ENCODE peak calls at places on chromosomes 11 and 22, in eight cellular contexts. One of them, this sample, is unnamed.

GRCh38 chr11:117316197-117316961 is at the start of gene BACE1:
- DNase-seq in fibroblast of lung: peak; percentile 88
- DNase-seq in body of pancreas: peak; percentile 89
- DNase-seq in transverse colon: peak; percentile 68
- DNase-seq in CD4-positive, alpha-beta memory T cell: no peak
- DNase-seq in neuronal stem cell: peak; percentile 83
- DNase-seq in CD8-positive, alpha-beta T cell: no peak
- DNase-seq in stomach: peak; percentile 77
- DNase-seq in this sample: peak; percentile 96

GRCh38 chr11:33733978-33734377 is 2.2 kb downstream of the CD59 start:
- DNase-seq in fibroblast of lung: no peak
- DNase-seq in body of pancreas: no peak
- DNase-seq in transverse colon: no peak
- DNase-seq in CD4-positive, alpha-beta memory T cell: no peak
- DNase-seq in neuronal stem cell: no peak
- DNase-seq in CD8-positive, alpha-beta T cell: no peak
- DNase-seq in stomach: no peak
- DNase-seq in this sample: no peak

GRCh38 chr22:20783844-20784723 is 10.2 kb downstream of the SERPIND1 start:
- DNase-seq in fibroblast of lung: peak; percentile 72
- DNase-seq in body of pancreas: peak; percentile 31
- DNase-seq in transverse colon: peak; percentile 31
- DNase-seq in CD4-positive, alpha-beta memory T cell: peak; percentile 61
- DNase-seq in neuronal stem cell: peak; percentile 35
- DNase-seq in CD8-positive, alpha-beta T cell: peak; percentile 44
- DNase-seq in stomach: no peak
- DNase-seq in this sample: peak; percentile 58

GRCh38 chr11:86182976-86183584 is 61.5 kb upstream of the EED start:
- DNase-seq in fibroblast of lung: no peak
- DNase-seq in body of pancreas: no peak
- DNase-seq in transverse colon: peak; percentile 80
- DNase-seq in CD4-positive, alpha-beta memory T cell: peak; percentile 55
- DNase-seq in neuronal stem cell: no peak
- DNase-seq in CD8-positive, alpha-beta T cell: peak; percentile 57
- DNase-seq in stomach: peak; percentile 74
- DNase-seq in this sample: no peak

GRCh38 chr22:49514656-49515055 is 313.0 kb downstream of the BRD1 start:
- DNase-seq in fibroblast of lung: no peak
- DNase-seq in body of pancreas: no peak
- DNase-seq in transverse colon: no peak
- DNase-seq in CD4-positive, alpha-beta memory T cell: no peak
- DNase-seq in neuronal stem cell: peak; percentile 44
- DNase-seq in CD8-positive, alpha-beta T cell: no peak
- DNase-seq in stomach: peak; percentile 7
- DNase-seq in this sample: no peak

GRCh38 chr22:33807465-33807864 is 112.8 kb downstream of the LARGE1 start:
- DNase-seq in fibroblast of lung: peak; percentile 33
- DNase-seq in body of pancreas: no peak
- DNase-seq in transverse colon: no peak
- DNase-seq in CD4-positive, alpha-beta memory T cell: no peak
- DNase-seq in neuronal stem cell: no peak
- DNase-seq in CD8-positive, alpha-beta T cell: no peak
- DNase-seq in stomach: no peak
- DNase-seq in this sample: no peak

GRCh38 chr11:77418981-77419592 is 54.8 kb downstream of the PAK1 start:
- DNase-seq in fibroblast of lung: peak; percentile 56
- DNase-seq in body of pancreas: no peak
- DNase-seq in transverse colon: no peak
- DNase-seq in CD4-positive, alpha-beta memory T cell: no peak
- DNase-seq in neuronal stem cell: no peak
- DNase-seq in CD8-positive, alpha-beta T cell: no peak
- DNase-seq in stomach: no peak
- DNase-seq in this sample: no peak

GRCh38 chr11:78318733-78319132 is 98.9 kb downstream of the GAB2 start:
- DNase-seq in fibroblast of lung: no peak
- DNase-seq in body of pancreas: no peak
- DNase-seq in transverse colon: no peak
- DNase-seq in CD4-positive, alpha-beta memory T cell: no peak
- DNase-seq in neuronal stem cell: peak; percentile 20
- DNase-seq in CD8-positive, alpha-beta T cell: no peak
- DNase-seq in stomach: no peak
- DNase-seq in this sample: no peak

GRCh38 chr22:48660104-48660794 is 1167.4 kb downstream of the BRD1 start:
- DNase-seq in fibroblast of lung: no peak
- DNase-seq in body of pancreas: no peak
- DNase-seq in transverse colon: no peak
- DNase-seq in CD4-positive, alpha-beta memory T cell: no peak
- DNase-seq in neuronal stem cell: no peak
- DNase-seq in CD8-positive, alpha-beta T cell: no peak
- DNase-seq in stomach: no peak
- DNase-seq in this sample: no peak

GRCh38 chr11:16180868-16181267 is 175.5 kb downstream of the SOX6 start:
- DNase-seq in fibroblast of lung: no peak
- DNase-seq in body of pancreas: no peak
- DNase-seq in transverse colon: no peak
- DNase-seq in CD4-positive, alpha-beta memory T cell: no peak
- DNase-seq in neuronal stem cell: no peak
- DNase-seq in CD8-positive, alpha-beta T cell: no peak
- DNase-seq in stomach: no peak
- DNase-seq in this sample: no peak

GRCh38 chr22:18024276-18024939 is at the start of gene MICAL3:
- DNase-seq in fibroblast of lung: peak; percentile 65
- DNase-seq in body of pancreas: peak; percentile 66
- DNase-seq in transverse colon: peak; percentile 75
- DNase-seq in CD4-positive, alpha-beta memory T cell: peak; percentile 46
- DNase-seq in neuronal stem cell: peak; percentile 54
- DNase-seq in CD8-positive, alpha-beta T cell: peak; percentile 52
- DNase-seq in stomach: peak; percentile 69
- DNase-seq in this sample: peak; percentile 60

GRCh38 chr11:102292951-102293350 is 24.3 kb upstream of the BIRC3 start:
- DNase-seq in fibroblast of lung: no peak
- DNase-seq in body of pancreas: no peak
- DNase-seq in transverse colon: no peak
- DNase-seq in CD4-positive, alpha-beta memory T cell: no peak
- DNase-seq in neuronal stem cell: no peak
- DNase-seq in CD8-positive, alpha-beta T cell: no peak
- DNase-seq in stomach: no peak
- DNase-seq in this sample: no peak

GRCh38 chr11:126467046-126467370 is 111.5 kb downstream of the ST3GAL4 start:
- DNase-seq in fibroblast of lung: no peak
- DNase-seq in body of pancreas: no peak
- DNase-seq in transverse colon: no peak
- DNase-seq in CD4-positive, alpha-beta memory T cell: no peak
- DNase-seq in neuronal stem cell: no peak
- DNase-seq in CD8-positive, alpha-beta T cell: no peak
- DNase-seq in stomach: no peak
- DNase-seq in this sample: no peak

GRCh38 chr22:43811777-43812148 is 342 bp downstream of the EFCAB6 start:
- DNase-seq in fibroblast of lung: peak; percentile 56
- DNase-seq in body of pancreas: no peak
- DNase-seq in transverse colon: peak; percentile 13
- DNase-seq in CD4-positive, alpha-beta memory T cell: peak; percentile 40
- DNase-seq in neuronal stem cell: no peak
- DNase-seq in CD8-positive, alpha-beta T cell: no peak
- DNase-seq in stomach: no peak
- DNase-seq in this sample: no peak

GRCh38 chr22:42324566-42324965 is 54.1 kb upstream of the TCF20 start:
- DNase-seq in fibroblast of lung: no peak
- DNase-seq in body of pancreas: no peak
- DNase-seq in transverse colon: no peak
- DNase-seq in CD4-positive, alpha-beta memory T cell: no peak
- DNase-seq in neuronal stem cell: no peak
- DNase-seq in CD8-positive, alpha-beta T cell: peak; percentile 17
- DNase-seq in stomach: no peak
- DNase-seq in this sample: no peak

GRCh38 chr22:30829901-30830550 is 135.4 kb downstream of the OSBP2 start:
- DNase-seq in fibroblast of lung: peak; percentile 92
- DNase-seq in body of pancreas: no peak
- DNase-seq in transverse colon: no peak
- DNase-seq in CD4-positive, alpha-beta memory T cell: no peak
- DNase-seq in neuronal stem cell: no peak
- DNase-seq in CD8-positive, alpha-beta T cell: no peak
- DNase-seq in stomach: peak; percentile 19
- DNase-seq in this sample: no peak

GRCh38 chr11:61380914-61381313 is 11.5 kb upstream of the TMEM216 start:
- DNase-seq in fibroblast of lung: no peak
- DNase-seq in body of pancreas: no peak
- DNase-seq in transverse colon: no peak
- DNase-seq in CD4-positive, alpha-beta memory T cell: no peak
- DNase-seq in neuronal stem cell: no peak
- DNase-seq in CD8-positive, alpha-beta T cell: no peak
- DNase-seq in stomach: no peak
- DNase-seq in this sample: no peak

GRCh38 chr22:47190276-47190956 is 428.0 kb downstream of the TBC1D22A start:
- DNase-seq in fibroblast of lung: no peak
- DNase-seq in body of pancreas: peak; percentile 9
- DNase-seq in transverse colon: no peak
- DNase-seq in CD4-positive, alpha-beta memory T cell: no peak
- DNase-seq in neuronal stem cell: no peak
- DNase-seq in CD8-positive, alpha-beta T cell: no peak
- DNase-seq in stomach: peak; percentile 22
- DNase-seq in this sample: peak; percentile 42

GRCh38 chr11:124724854-124725718 is 14.7 kb upstream of the NRGN start:
- DNase-seq in fibroblast of lung: no peak
- DNase-seq in body of pancreas: no peak
- DNase-seq in transverse colon: peak; percentile 42
- DNase-seq in CD4-positive, alpha-beta memory T cell: no peak
- DNase-seq in neuronal stem cell: no peak
- DNase-seq in CD8-positive, alpha-beta T cell: no peak
- DNase-seq in stomach: no peak
- DNase-seq in this sample: no peak

GRCh38 chr11:34978236-34979191 is 62.1 kb downstream of the PDHX start:
- DNase-seq in fibroblast of lung: no peak
- DNase-seq in body of pancreas: no peak
- DNase-seq in transverse colon: no peak
- DNase-seq in CD4-positive, alpha-beta memory T cell: no peak
- DNase-seq in neuronal stem cell: no peak
- DNase-seq in CD8-positive, alpha-beta T cell: no peak
- DNase-seq in stomach: no peak
- DNase-seq in this sample: no peak

GRCh38 chr11:699753-700152 is 4.1 kb downstream of the TMEM80 start:
- DNase-seq in fibroblast of lung: no peak
- DNase-seq in body of pancreas: no peak
- DNase-seq in transverse colon: no peak
- DNase-seq in CD4-positive, alpha-beta memory T cell: peak; percentile 20
- DNase-seq in neuronal stem cell: no peak
- DNase-seq in CD8-positive, alpha-beta T cell: no peak
- DNase-seq in stomach: no peak
- DNase-seq in this sample: no peak

GRCh38 chr11:71979582-71979981 is 19.1 kb upstream of the IL18BP start:
- DNase-seq in fibroblast of lung: no peak
- DNase-seq in body of pancreas: no peak
- DNase-seq in transverse colon: no peak
- DNase-seq in CD4-positive, alpha-beta memory T cell: no peak
- DNase-seq in neuronal stem cell: no peak
- DNase-seq in CD8-positive, alpha-beta T cell: no peak
- DNase-seq in stomach: no peak
- DNase-seq in this sample: no peak
- H3K27ac ChIP-seq in fibroblast of lung: no peak overlapping the region
- H3K27ac ChIP-seq in body of pancreas: no peak overlapping the region
- H3K27ac ChIP-seq in transverse colon: no peak overlapping the region
- H3K27ac ChIP-seq in CD4-positive, alpha-beta memory T cell: no peak overlapping the region
- H3K27ac ChIP-seq in neuronal stem cell: no peak overlapping the region
- H3K27ac ChIP-seq in CD8-positive, alpha-beta T cell: no peak overlapping the region
- H3K27ac ChIP-seq in stomach: no peak overlapping the region
- H3K27ac ChIP-seq in this sample: no peak overlapping the region

GRCh38 chr11:19268901-19269300 is 28.2 kb upstream of the E2F8 start:
- DNase-seq in fibroblast of lung: no peak
- DNase-seq in body of pancreas: no peak
- DNase-seq in transverse colon: no peak
- DNase-seq in CD4-positive, alpha-beta memory T cell: no peak
- DNase-seq in neuronal stem cell: no peak
- DNase-seq in CD8-positive, alpha-beta T cell: no peak
- DNase-seq in stomach: no peak
- DNase-seq in this sample: no peak

GRCh38 chr11:19263333-19263732 is 22.6 kb upstream of the E2F8 start:
- DNase-seq in fibroblast of lung: no peak
- DNase-seq in body of pancreas: no peak
- DNase-seq in transverse colon: no peak
- DNase-seq in CD4-positive, alpha-beta memory T cell: no peak
- DNase-seq in neuronal stem cell: no peak
- DNase-seq in CD8-positive, alpha-beta T cell: no peak
- DNase-seq in stomach: no peak
- DNase-seq in this sample: no peak

DNA sequence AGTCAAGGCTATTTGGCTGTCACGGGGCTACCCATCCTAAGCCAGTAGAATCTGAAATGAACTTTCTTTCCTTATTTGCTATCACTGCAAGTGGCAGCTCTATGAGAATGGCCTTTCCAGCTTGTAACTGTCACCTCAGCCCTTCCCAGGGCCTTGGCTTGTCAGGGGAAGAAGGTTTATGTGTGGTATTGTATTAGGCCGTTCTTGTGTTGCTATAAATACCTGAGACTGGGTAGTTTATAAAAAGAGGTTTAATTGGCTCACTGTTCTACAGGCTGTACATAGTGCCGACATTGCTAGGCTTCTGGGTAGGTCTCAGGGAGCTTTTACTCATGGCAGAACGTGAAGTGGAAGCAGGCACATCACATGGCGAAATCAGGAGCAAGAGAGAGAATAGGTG is 26.8 kb upstream of the E2F8 start:
- DNase-seq in fibroblast of lung: no peak
- DNase-seq in body of pancreas: no peak
- DNase-seq in transverse colon: no peak
- DNase-seq in CD4-positive, alpha-beta memory T cell: no peak
- DNase-seq in neuronal stem cell: no peak
- DNase-seq in CD8-positive, alpha-beta T cell: no peak
- DNase-seq in stomach: no peak
- DNase-seq in this sample: no peak
- H3K27ac ChIP-seq in fibroblast of lung: no peak overlapping the region
- H3K27ac ChIP-seq in body of pancreas: no peak overlapping the region
- H3K27ac ChIP-seq in transverse colon: no peak overlapping the region
- H3K27ac ChIP-seq in CD4-positive, alpha-beta memory T cell: no peak overlapping the region
- H3K27ac ChIP-seq in neuronal stem cell: no peak overlapping the region
- H3K27ac ChIP-seq in CD8-positive, alpha-beta T cell: no peak overlapping the region
- H3K27ac ChIP-seq in stomach: no peak overlapping the region
- H3K27ac ChIP-seq in this sample: no peak overlapping the region

DNA sequence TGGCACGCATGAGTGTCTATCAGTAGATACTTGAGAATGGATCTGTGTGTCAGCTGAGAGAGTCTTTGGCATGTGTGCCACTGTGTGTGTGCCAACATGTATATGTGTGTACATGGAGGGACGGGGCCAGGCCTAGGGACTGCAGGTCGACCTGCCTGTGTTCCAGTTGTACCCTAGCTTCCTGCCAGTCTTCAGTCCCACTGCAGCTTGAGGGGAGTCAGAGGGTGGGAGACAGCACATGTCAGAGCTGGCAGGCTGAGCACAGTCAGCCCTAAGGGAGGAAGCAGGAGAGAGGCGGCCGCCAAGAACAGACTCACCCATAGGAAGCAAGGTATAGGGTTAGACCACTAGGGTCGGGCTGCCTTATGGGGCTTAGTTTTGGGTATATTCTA is 5.6 kb downstream of the CLCF1 start:
- DNase-seq in fibroblast of lung: no peak
- DNase-seq in body of pancreas: no peak
- DNase-seq in transverse colon: no peak
- DNase-seq in CD4-positive, alpha-beta memory T cell: no peak
- DNase-seq in neuronal stem cell: no peak
- DNase-seq in CD8-positive, alpha-beta T cell: no peak
- DNase-seq in stomach: no peak
- DNase-seq in this sample: no peak
- H3K27ac ChIP-seq in fibroblast of lung: no peak overlapping the region
- H3K27ac ChIP-seq in body of pancreas: no peak overlapping the region
- H3K27ac ChIP-seq in transverse colon: peak overlapping the region; percentile 95
- H3K27ac ChIP-seq in CD4-positive, alpha-beta memory T cell: no peak overlapping the region
- H3K27ac ChIP-seq in neuronal stem cell: no peak overlapping the region
- H3K27ac ChIP-seq in CD8-positive, alpha-beta T cell: no peak overlapping the region
- H3K27ac ChIP-seq in stomach: peak overlapping the region; percentile 99
- H3K27ac ChIP-seq in this sample: no peak overlapping the region

GRCh38 chr11:46521947-46522681 is 71.7 kb downstream of the AMBRA1 start:
- DNase-seq in fibroblast of lung: peak; percentile 20
- DNase-seq in body of pancreas: no peak
- DNase-seq in transverse colon: no peak
- DNase-seq in CD4-positive, alpha-beta memory T cell: no peak
- DNase-seq in neuronal stem cell: no peak
- DNase-seq in CD8-positive, alpha-beta T cell: no peak
- DNase-seq in stomach: no peak
- DNase-seq in this sample: no peak
- H3K27ac ChIP-seq in fibroblast of lung: no peak overlapping the region
- H3K27ac ChIP-seq in body of pancreas: no peak overlapping the region
- H3K27ac ChIP-seq in transverse colon: peak overlapping the region; percentile 3
- H3K27ac ChIP-seq in CD4-positive, alpha-beta memory T cell: no peak overlapping the region
- H3K27ac ChIP-seq in neuronal stem cell: no peak overlapping the region
- H3K27ac ChIP-seq in CD8-positive, alpha-beta T cell: no peak overlapping the region
- H3K27ac ChIP-seq in stomach: no peak overlapping the region
- H3K27ac ChIP-seq in this sample: no peak overlapping the region